ENCODE peak calls at places on chromosome 4, in four cellular contexts. W is fibroblast of villous mesenchyme, Z is mucosa of descending colon, S is endothelial cell. U is an unnamed sample.

GRCh38 chr4:53591372-53591892 is at the start of gene LNX1:
- DNase-seq in S (peak), Z (peak), W (no peak), U (peak)

GRCh38 chr4:44448548-44449443 is at the start of gene KCTD8:
- DNase-seq in S (peak), W (peak), Z (peak), U (peak)

GRCh38 chr4:58061967-58062366 is 951.8 kb upstream of the IGFBP7 start:
- DNase-seq in Z (no peak), W (no peak), S (no peak), U (no peak)

GRCh38 chr4:94307231-94307840 is 35.3 kb downstream of the HPGDS start:
- DNase-seq in Z (no peak), W (no peak), S (no peak), U (no peak)

GRCh38 chr4:38663021-38663800 is 788 bp upstream of the KLF3 start:
- DNase-seq in W (peak), S (peak), Z (no peak), U (no peak)

GRCh38 chr4:163343604-163344146 is at the start of gene NPY5R:
- DNase-seq in Z (peak), S (peak), W (no peak), U (peak)

GRCh38 chr4:70571772-70572171 is 20.3 kb upstream of the AMBN start:
- DNase-seq in S (no peak), Z (no peak), W (no peak), U (no peak)

GRCh38 chr4:155497306-155497705 is 120.5 kb upstream of the MAP9 start:
- DNase-seq in Z (no peak), W (no peak), S (no peak), U (no peak)

GRCh38 chr4:26857278-26858034 is 3.2 kb upstream of the STIM2 start:
- DNase-seq in W (peak), Z (peak), S (peak), U (peak)

GRCh38 chr4:131046821-131047220 is 1950.9 kb downstream of the C4orf33 start:
- DNase-seq in W (no peak), S (no peak), Z (no peak), U (no peak)

GRCh38 chr4:157739237-157739636 is 433.6 kb downstream of the GASK1B start:
- DNase-seq in Z (no peak), W (peak), S (no peak), U (peak)

GRCh38 chr4:25867781-25868180 is 5.0 kb upstream of the SEL1L3 start:
- DNase-seq in W (no peak), S (peak), Z (no peak), U (no peak)

GRCh38 chr4:188660796-188661195 is 521.6 kb downstream of the TRIML1 start:
- DNase-seq in Z (no peak), W (no peak), S (no peak), U (no peak)

GRCh38 chr4:23297327-23297726 is 592.5 kb downstream of the PPARGC1A start:
- DNase-seq in S (no peak), W (no peak), Z (no peak), U (no peak)

GRCh38 chr4:169117591-169118081 is 107.6 kb upstream of the CBR4 start:
- DNase-seq in S (no peak), W (peak), Z (no peak), U (no peak)

GRCh38 chr4:168550071-168550766 is 53.4 kb downstream of the PALLD start:
- DNase-seq in W (no peak), S (no peak), Z (no peak), U (no peak)

GRCh38 chr4:102620697-102621497 is 119.7 kb downstream of the NFKB1 start:
- DNase-seq in S (no peak), W (peak), Z (no peak), U (peak)

GRCh38 chr4:164207460-164207859 is 546.5 kb upstream of the SMIM31 start:
- DNase-seq in S (no peak), Z (no peak), W (no peak), U (no peak)

GRCh38 chr4:2289311-2289954 is 27.5 kb upstream of the MXD4 start:
- DNase-seq in S (no peak), W (no peak), Z (no peak), U (no peak)

GRCh38 chr4:140071806-140072205 is 82.2 kb downstream of the MAML3 start:
- DNase-seq in Z (no peak), W (peak), S (no peak), U (peak)

GRCh38 chr4:177579649-177580048 is 137.4 kb upstream of the AGA start:
- DNase-seq in S (no peak), Z (no peak), W (no peak), U (no peak)

GRCh38 chr4:55973650-55974049 is 24.9 kb downstream of the CEP135 start:
- DNase-seq in S (no peak), W (no peak), Z (no peak), U (no peak)

GRCh38 chr4:148514041-148514440 is 71.8 kb upstream of the NR3C2 start:
- DNase-seq in Z (no peak), S (no peak), W (no peak), U (no peak)

GRCh38 chr4:73922766-73923630 is 53.8 kb downstream of the CXCL1 start:
- DNase-seq in Z (no peak), S (no peak), W (peak), U (peak)

GRCh38 chr4:95535180-95535579 is 13.6 kb downstream of the UNC5C start:
- DNase-seq in W (no peak), Z (no peak), S (no peak), U (no peak)
- TF ChIP-seq CTCF in W (no peak), Z (no peak), S (no peak), U (no peak)

DNA sequence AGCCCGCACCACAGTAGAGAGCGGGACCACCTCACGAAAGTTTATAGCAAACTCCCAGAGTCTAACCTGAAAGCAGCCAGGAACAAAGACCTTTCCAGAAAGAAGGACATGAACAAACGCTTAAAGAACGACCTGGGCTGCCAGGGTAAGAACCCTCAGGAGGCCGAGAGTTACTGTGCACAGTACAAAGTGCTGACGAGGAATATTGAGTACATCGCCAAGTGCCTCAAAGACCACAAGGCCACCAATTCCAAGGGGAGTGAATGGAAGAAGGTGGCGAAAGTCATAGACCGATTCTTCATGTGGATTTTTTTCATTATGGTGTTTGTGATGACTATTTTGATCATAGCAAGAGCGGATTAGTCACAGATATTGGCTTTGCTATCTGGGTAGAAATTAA is 19.0 kb downstream of the CHRNA9 start:
- DNase-seq in S (no peak), Z (no peak), W (no peak), U (no peak)
- TF ChIP-seq CTCF in S (no peak), Z (no peak), W (no peak), U (no peak)

DNA sequence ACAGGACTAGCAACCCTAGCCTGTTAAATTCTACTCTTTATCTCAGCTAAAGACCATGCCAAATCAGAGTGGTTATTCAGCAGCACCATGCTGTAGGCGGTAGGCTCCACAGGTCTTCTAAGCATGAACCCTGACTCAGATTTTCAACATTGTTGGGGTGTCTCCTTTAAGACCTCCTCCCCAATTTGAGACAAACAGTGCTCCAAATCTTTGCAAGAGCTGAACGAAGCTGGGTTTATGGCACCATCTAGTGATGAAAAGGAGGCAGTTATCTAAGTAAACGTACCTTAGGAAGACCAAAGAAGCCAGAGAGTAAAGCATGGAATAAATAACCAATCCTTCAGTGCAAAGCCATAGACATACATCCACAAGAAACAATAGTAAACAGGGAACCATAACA is 334.5 kb upstream of the SLC7A11 start:
- DNase-seq in W (peak), S (peak), Z (no peak), U (peak)
- TF ChIP-seq CTCF in W (peak), S (no peak), Z (no peak), U (peak)

DNA sequence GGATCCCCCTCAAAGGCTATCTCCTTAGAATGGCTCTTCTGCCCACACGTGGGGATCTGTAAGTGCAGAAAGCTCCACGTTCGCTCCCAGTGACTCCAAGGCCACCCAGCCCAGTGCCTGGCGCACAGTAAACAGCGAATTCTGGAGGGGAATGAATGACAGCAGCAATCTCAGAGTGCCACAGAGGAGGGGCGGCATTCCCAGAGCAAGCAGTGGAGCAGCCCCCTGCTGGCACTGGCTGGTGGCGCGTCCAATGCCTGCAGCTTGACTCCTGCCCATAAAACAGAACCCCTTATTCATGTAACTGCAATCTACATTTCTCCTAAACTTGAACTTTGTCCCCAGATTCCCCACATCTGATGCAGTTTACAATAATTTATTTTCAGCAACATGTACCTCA is 6.9 kb upstream of the HELT start:
- DNase-seq in S (peak), W (no peak), Z (no peak), U (peak)
- TF ChIP-seq CTCF in S (peak), W (peak), Z (no peak), U (peak)

GRCh38 chr4:108166441-108167315 is 2.1 kb downstream of the LEF1 start:
- DNase-seq in S (peak), Z (peak), W (no peak), U (no peak)
- TF ChIP-seq CTCF in S (peak), Z (no peak), W (no peak), U (no peak)

GRCh38 chr4:89610236-89610635 is 226.7 kb downstream of the SNCA start:
- DNase-seq in S (no peak), Z (no peak), W (no peak), U (no peak)
- TF ChIP-seq CTCF in S (no peak), Z (no peak), W (no peak), U (no peak)

U was measured in Calu3.